ENCODE peak calls at places on chromosome 7, in ten cellular contexts. W is vagina; D is LNCaP clone FGC; E is skeletal muscle cell; K is IMR-90; P is GM12878; N is neuronal stem cell; G is CD8-positive, alpha-beta memory T cell; Y is cardiac fibroblast; T is mesenchymal stem cell. O is an unnamed sample.

GRCh38 chr7:98867271-98867701 is 2.5 kb downstream of the TMEM130 start:
- DNase-seq in W (no peak), D (no peak), E (no peak), K (peak), P (no peak), N (no peak), G (no peak), Y (no peak), T (no peak), O (no peak)

GRCh38 chr7:68504766-68505165 is 1093.5 kb upstream of the AUTS2 start:
- DNase-seq in W (no peak), D (no peak), E (no peak), K (no peak), P (no peak), N (no peak), G (no peak), Y (no peak), T (no peak), O (no peak)

GRCh38 chr7:70696139-70696782 is 435.7 kb upstream of the GALNT17 start:
- DNase-seq in W (no peak), D (no peak), E (no peak), K (peak), P (no peak), N (peak), G (no peak), Y (peak), T (peak), O (no peak)

GRCh38 chr7:7352845-7353244 is 170.5 kb downstream of the C1GALT1 start:
- DNase-seq in W (no peak), D (no peak), E (no peak), K (no peak), P (no peak), N (no peak), G (no peak), Y (no peak), T (no peak), O (no peak)

GRCh38 chr7:32679192-32679591 is 183.9 kb downstream of the AVL9 start:
- DNase-seq in W (no peak), D (no peak), E (no peak), K (no peak), P (no peak), N (no peak), G (no peak), Y (no peak), T (no peak), O (no peak)

GRCh38 chr7:151919595-151919994 is 36.7 kb upstream of the GALNTL5 start:
- DNase-seq in W (no peak), D (no peak), E (no peak), K (no peak), P (no peak), N (no peak), G (no peak), Y (no peak), T (no peak), O (no peak)

GRCh38 chr7:155953501-155953778 is 141.2 kb upstream of the SHH start:
- DNase-seq in W (no peak), D (no peak), E (no peak), K (no peak), P (no peak), N (no peak), G (no peak), Y (no peak), T (no peak), O (no peak)

GRCh38 chr7:55155351-55156117 is 136.7 kb downstream of the EGFR start:
- DNase-seq in W (no peak), D (no peak), E (no peak), K (no peak), P (no peak), N (no peak), G (no peak), Y (no peak), T (no peak), O (no peak)

GRCh38 chr7:129588268-129588667 is 23.3 kb upstream of the NRF1 start:
- DNase-seq in W (no peak), D (no peak), E (no peak), K (no peak), P (no peak), N (no peak), G (no peak), Y (no peak), T (no peak), O (no peak)

GRCh38 chr7:112157072-112157471 is 49.1 kb downstream of the DOCK4 start:
- DNase-seq in W (no peak), D (no peak), E (peak), K (peak), P (no peak), N (no peak), G (no peak), Y (peak), T (peak), O (peak)

GRCh38 chr7:48161407-48162125 is 9.7 kb upstream of the ABCA13 start:
- DNase-seq in W (no peak), D (no peak), E (no peak), K (peak), P (no peak), N (no peak), G (no peak), Y (no peak), T (no peak), O (no peak)

GRCh38 chr7:49295136-49295535 is 370.8 kb downstream of the CDC14C start:
- DNase-seq in W (no peak), D (no peak), E (no peak), K (no peak), P (no peak), N (no peak), G (no peak), Y (peak), T (peak), O (no peak)

GRCh38 chr7:81621893-81622292 is 148.0 kb downstream of the HGF start:
- DNase-seq in W (no peak), D (no peak), E (no peak), K (no peak), P (no peak), N (no peak), G (no peak), Y (no peak), T (no peak), O (no peak)

GRCh38 chr7:114085592-114086490 is 167.0 kb upstream of the PPP1R3A start:
- DNase-seq in W (no peak), D (no peak), E (peak), K (peak), P (no peak), N (peak), G (peak), Y (peak), T (peak), O (peak)

GRCh38 chr7:99006739-99007424 is 128.6 kb downstream of the TRRAP start:
- DNase-seq in W (peak), D (no peak), E (no peak), K (no peak), P (no peak), N (no peak), G (peak), Y (no peak), T (no peak), O (no peak)

GRCh38 chr7:134693256-134693655 is 46.6 kb downstream of the BPGM start:
- DNase-seq in W (no peak), D (no peak), E (peak), K (peak), P (no peak), N (no peak), G (peak), Y (peak), T (peak), O (peak)

GRCh38 chr7:519974-520458 is 370 bp upstream of the PDGFA start:
- DNase-seq in W (no peak), D (no peak), E (no peak), K (peak), P (no peak), N (no peak), G (no peak), Y (peak), T (peak), O (peak)

GRCh38 chr7:23863209-23863798 is 153.3 kb downstream of the STK31 start:
- DNase-seq in W (no peak), D (peak), E (peak), K (peak), P (no peak), N (peak), G (no peak), Y (peak), T (peak), O (peak)

GRCh38 chr7:135414850-135415439 is 95.0 kb downstream of the CNOT4 start:
- DNase-seq in W (no peak), D (peak), E (peak), K (peak), P (no peak), N (peak), G (no peak), Y (peak), T (peak), O (peak)

GRCh38 chr7:156988605-156989185 is 21.8 kb downstream of the MNX1 start:
- DNase-seq in W (peak), D (no peak), E (no peak), K (no peak), P (no peak), N (no peak), G (no peak), Y (no peak), T (no peak), O (no peak)

GRCh38 chr7:102203218-102203617 is 83.5 kb upstream of the SH2B2 start:
- DNase-seq in W (no peak), D (no peak), E (no peak), K (no peak), P (no peak), N (no peak), G (no peak), Y (no peak), T (no peak), O (no peak)

GRCh38 chr7:82722946-82723345 is 279.4 kb upstream of the CACNA2D1 start:
- DNase-seq in W (no peak), D (no peak), E (no peak), K (no peak), P (no peak), N (no peak), G (no peak), Y (no peak), T (no peak), O (no peak)

GRCh38 chr7:156177396-156178055 is 365.3 kb upstream of the SHH start:
- DNase-seq in W (no peak), D (no peak), E (no peak), K (no peak), P (no peak), N (no peak), G (no peak), Y (no peak), T (no peak), O (no peak)

GRCh38 chr7:9391221-9391620 is 957.8 kb downstream of the NXPH1 start:
- DNase-seq in W (no peak), D (no peak), E (no peak), K (no peak), P (no peak), N (no peak), G (no peak), Y (no peak), T (peak), O (no peak)

GRCh38 chr7:22866965-22867364 is 44.3 kb upstream of the TOMM7 start:
- DNase-seq in W (no peak), D (no peak), E (peak), K (peak), P (no peak), N (no peak), G (no peak), Y (peak), T (no peak), O (peak)

DNA sequence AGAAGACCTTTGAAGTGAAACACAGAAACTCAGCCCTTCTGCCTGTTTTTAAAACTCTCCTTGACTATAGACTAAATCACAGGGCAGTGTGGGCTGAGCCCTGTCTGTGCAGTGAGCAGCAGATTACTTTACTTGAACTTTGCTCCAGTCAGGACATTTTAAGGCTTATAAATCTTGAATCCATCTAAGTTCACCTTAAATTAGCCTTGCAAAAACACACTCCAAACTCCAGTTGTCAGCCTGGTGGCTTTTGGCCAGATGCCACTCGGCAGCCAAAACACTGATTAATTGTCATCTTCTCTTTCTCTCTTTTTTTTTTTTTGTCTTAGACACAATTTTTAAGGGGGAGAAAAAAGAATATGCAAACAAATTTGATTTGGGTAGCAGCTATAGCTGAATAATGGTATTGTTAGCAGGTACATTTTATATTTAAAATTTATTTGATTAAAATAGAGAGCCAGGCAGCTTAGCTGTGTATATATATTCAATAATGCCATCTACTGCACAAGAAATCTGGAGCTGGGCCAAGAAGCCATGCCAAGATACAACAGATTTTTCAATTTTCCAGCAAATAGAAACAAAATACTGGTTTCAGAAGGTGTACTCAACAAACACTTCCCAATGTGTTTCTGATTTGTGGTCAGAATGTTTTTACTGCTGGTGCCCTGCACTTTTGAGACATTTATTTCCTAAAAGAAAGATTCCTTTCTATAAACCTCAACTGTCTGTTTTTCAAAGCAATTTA is 247.7 kb downstream of the TFEC start:
- DNase-seq in W (no peak), D (no peak), E (no peak), K (no peak), P (no peak), N (no peak), G (no peak), Y (peak), T (no peak), O (peak)
- H3K4me3 ChIP-seq in W (no peak), D (no peak), E (no peak), K (no peak), P (no peak), N (no peak), G (no peak), Y (no peak), T (no peak), O (no peak)

DNA sequence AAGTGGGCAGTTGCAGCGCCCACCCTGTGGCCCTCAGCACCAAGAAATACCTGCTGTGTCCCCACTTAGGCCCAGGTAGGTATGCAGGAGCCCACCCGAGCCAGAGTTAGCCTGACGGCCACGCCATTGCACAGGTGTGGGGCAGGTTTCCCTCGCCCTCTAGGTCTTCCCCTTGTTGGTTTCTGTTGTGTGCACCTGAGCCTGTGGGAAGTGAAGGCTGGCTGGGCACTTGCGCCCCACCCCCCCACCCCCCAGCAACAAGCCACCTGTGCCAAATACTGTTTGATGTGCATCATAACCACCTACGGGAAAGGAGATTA is at the start of gene CCDC201:
- DNase-seq in W (no peak), D (no peak), E (no peak), K (no peak), P (no peak), N (no peak), G (no peak), Y (no peak), T (no peak), O (no peak)
- H3K4me3 ChIP-seq in W (no peak), D (no peak), E (no peak), K (no peak), P (no peak), N (no peak), G (no peak), Y (no peak), T (no peak), O (no peak)

GRCh38 chr7:1862560-1862959 is 192.5 kb downstream of the ELFN1 start:
- DNase-seq in W (no peak), D (no peak), E (no peak), K (no peak), P (no peak), N (no peak), G (no peak), Y (no peak), T (no peak), O (no peak)

GRCh38 chr7:1859266-1860035 is 189.4 kb downstream of the ELFN1 start:
- DNase-seq in W (no peak), D (no peak), E (no peak), K (no peak), P (no peak), N (no peak), G (peak), Y (no peak), T (no peak), O (no peak)

GRCh38 chr7:1863091-1863900 is 193.2 kb downstream of the ELFN1 start:
- DNase-seq in W (no peak), D (no peak), E (no peak), K (no peak), P (no peak), N (no peak), G (no peak), Y (no peak), T (no peak), O (no peak)

GRCh38 chr7:1864126-1864940 is 194.3 kb downstream of the ELFN1 start:
- DNase-seq in W (no peak), D (no peak), E (no peak), K (no peak), P (no peak), N (peak), G (no peak), Y (no peak), T (no peak), O (no peak)

DNA sequence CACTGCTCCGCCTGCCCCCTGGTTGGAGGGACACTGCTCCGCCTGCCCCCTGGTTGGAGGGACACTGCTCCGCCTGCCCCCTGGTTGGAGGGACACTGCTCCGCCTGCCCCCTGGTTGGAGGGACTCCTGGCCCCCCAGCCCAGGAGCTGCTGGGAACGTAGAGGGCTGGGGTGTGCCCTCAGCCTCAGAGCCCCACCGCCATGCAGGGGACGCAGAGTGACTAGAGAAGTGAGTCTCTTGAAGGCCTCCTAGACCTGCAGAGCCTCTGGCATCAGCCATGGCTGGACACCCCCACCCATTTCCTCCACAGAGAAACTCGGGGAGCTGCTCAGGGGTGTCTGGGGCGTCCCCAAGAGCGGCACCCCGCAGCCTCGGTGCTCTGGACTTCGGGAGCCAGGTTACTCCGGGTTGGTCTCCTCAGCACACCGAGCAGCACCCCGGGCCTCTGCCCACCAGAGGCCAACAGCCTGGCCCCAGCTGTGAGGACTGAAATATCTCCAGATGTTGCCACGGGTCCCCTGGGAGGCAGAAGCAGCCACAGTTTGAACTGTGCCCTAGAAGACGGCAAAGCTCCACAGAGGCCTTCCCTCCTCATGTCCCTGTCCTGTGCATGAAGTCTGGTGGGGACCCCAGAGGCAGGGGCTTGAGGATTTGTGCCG is 191.9 kb downstream of the ELFN1 start:
- DNase-seq in W (no peak), D (no peak), E (no peak), K (no peak), P (no peak), N (no peak), G (no peak), Y (no peak), T (no peak), O (no peak)
- H3K4me3 ChIP-seq in W (no peak), D (no peak), E (no peak), K (no peak), P (no peak), N (no peak), G (no peak), Y (no peak), T (no peak), O (no peak)

DNA sequence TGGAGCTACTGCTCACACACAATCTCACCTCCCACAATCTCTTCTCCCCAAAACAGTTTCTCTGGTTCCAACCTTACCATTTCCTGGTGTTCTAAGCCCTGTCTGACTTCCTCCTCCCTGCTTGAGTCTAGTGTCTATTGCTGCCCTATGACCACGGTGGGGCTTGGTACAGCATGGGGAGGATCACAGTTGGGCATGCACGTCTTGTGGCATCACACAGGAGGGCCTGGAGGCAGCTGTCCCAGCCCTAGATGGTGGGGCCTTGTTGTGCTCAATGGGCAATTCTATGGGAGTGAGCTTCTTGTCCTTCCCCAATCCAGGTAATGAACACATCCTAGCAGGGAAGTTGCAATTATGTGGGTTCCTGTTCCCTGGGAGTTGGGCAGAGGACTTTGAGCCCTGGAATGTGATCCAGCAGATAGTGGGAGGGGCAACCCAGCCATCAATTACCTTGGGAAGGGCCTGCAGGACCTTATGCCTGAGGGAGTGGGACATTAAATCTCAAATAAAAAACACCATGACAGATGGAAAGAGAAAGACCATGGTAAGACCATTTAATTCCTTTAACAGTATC is 10.8 kb upstream of the FAM3C start:
- DNase-seq in W (no peak), D (no peak), E (no peak), K (no peak), P (no peak), N (no peak), G (no peak), Y (no peak), T (no peak), O (no peak)
- H3K4me3 ChIP-seq in W (no peak), D (no peak), E (no peak), K (no peak), P (no peak), N (no peak), G (no peak), Y (no peak), T (no peak), O (no peak)

GRCh38 chr7:148503900-148504487 is 86.6 kb upstream of the C7orf33 start:
- DNase-seq in W (no peak), D (no peak), E (peak), K (peak), P (no peak), N (no peak), G (no peak), Y (peak), T (peak), O (peak)

GRCh38 chr7:148500978-148501377 is 89.6 kb upstream of the C7orf33 start:
- DNase-seq in W (no peak), D (no peak), E (no peak), K (no peak), P (no peak), N (no peak), G (no peak), Y (no peak), T (no peak), O (no peak)

GRCh38 chr7:148505955-148506354 is 84.6 kb upstream of the C7orf33 start:
- DNase-seq in W (no peak), D (no peak), E (no peak), K (no peak), P (no peak), N (no peak), G (no peak), Y (no peak), T (no peak), O (no peak)

GRCh38 chr7:148501707-148502139 is 88.8 kb upstream of the C7orf33 start:
- DNase-seq in W (no peak), D (no peak), E (no peak), K (no peak), P (peak), N (no peak), G (no peak), Y (peak), T (no peak), O (peak)
- H3K4me3 ChIP-seq in W (no peak), D (no peak), E (no peak), K (no peak), P (no peak), N (no peak), G (no peak), Y (no peak), T (no peak), O (peak)